ENCODE peak calls at places on chromosome 20, in seven cellular contexts. One of them, this sample, is unnamed.

GRCh38 chr20:62087227-62087626 is 21.5 kb upstream of the TAF4 start:
- ATAC-seq in Panc1: peak; percentile 51
- ATAC-seq in upper lobe of left lung: no peak
- ATAC-seq in GM12878: no peak
- ATAC-seq in HCT116: no peak
- ATAC-seq in HepG2: peak; percentile 67
- ATAC-seq in K562: no peak
- ATAC-seq in this sample: no peak

GRCh38 chr20:13913517-13913916 is 76.9 kb downstream of the SEL1L2 start:
- ATAC-seq in Panc1: no peak
- ATAC-seq in upper lobe of left lung: no peak
- ATAC-seq in GM12878: no peak
- ATAC-seq in HCT116: no peak
- ATAC-seq in HepG2: no peak
- ATAC-seq in K562: no peak
- ATAC-seq in this sample: no peak

GRCh38 chr20:56860413-56860812 is 231.3 kb downstream of the TFAP2C start:
- ATAC-seq in Panc1: no peak
- ATAC-seq in upper lobe of left lung: no peak
- ATAC-seq in GM12878: no peak
- ATAC-seq in HCT116: no peak
- ATAC-seq in HepG2: no peak
- ATAC-seq in K562: no peak
- ATAC-seq in this sample: peak; percentile 58

GRCh38 chr20:20012517-20012916 is 4.6 kb upstream of the NAA20 start:
- ATAC-seq in Panc1: no peak
- ATAC-seq in upper lobe of left lung: no peak
- ATAC-seq in GM12878: no peak
- ATAC-seq in HCT116: no peak
- ATAC-seq in HepG2: no peak
- ATAC-seq in K562: no peak
- ATAC-seq in this sample: no peak

GRCh38 chr20:36461600-36462439 is 79.5 kb upstream of the MYL9 start:
- ATAC-seq in Panc1: peak; percentile 70
- ATAC-seq in upper lobe of left lung: peak; percentile 31
- ATAC-seq in GM12878: peak; percentile 12
- ATAC-seq in HCT116: peak; percentile 52
- ATAC-seq in HepG2: peak; percentile 13
- ATAC-seq in K562: peak; percentile 28
- ATAC-seq in this sample: peak; percentile 54

GRCh38 chr20:54058420-54059139 is 11.8 kb downstream of the BCAS1 start:
- ATAC-seq in Panc1: no peak
- ATAC-seq in upper lobe of left lung: no peak
- ATAC-seq in GM12878: peak; percentile 40
- ATAC-seq in HCT116: no peak
- ATAC-seq in HepG2: no peak
- ATAC-seq in K562: peak; percentile 59
- ATAC-seq in this sample: no peak

GRCh38 chr20:32661820-32662528 is 11.8 kb downstream of the C20orf203 start:
- ATAC-seq in Panc1: no peak
- ATAC-seq in upper lobe of left lung: no peak
- ATAC-seq in GM12878: no peak
- ATAC-seq in HCT116: no peak
- ATAC-seq in HepG2: no peak
- ATAC-seq in K562: no peak
- ATAC-seq in this sample: no peak

GRCh38 chr20:56793916-56794315 is 164.8 kb downstream of the TFAP2C start:
- ATAC-seq in Panc1: no peak
- ATAC-seq in upper lobe of left lung: no peak
- ATAC-seq in GM12878: no peak
- ATAC-seq in HCT116: no peak
- ATAC-seq in HepG2: no peak
- ATAC-seq in K562: no peak
- ATAC-seq in this sample: no peak

GRCh38 chr20:38997622-38998021 is 35.5 kb downstream of the DHX35 start:
- ATAC-seq in Panc1: no peak
- ATAC-seq in upper lobe of left lung: no peak
- ATAC-seq in GM12878: peak; percentile 99
- ATAC-seq in HCT116: no peak
- ATAC-seq in HepG2: no peak
- ATAC-seq in K562: peak; percentile 96
- ATAC-seq in this sample: no peak

GRCh38 chr20:58667975-58668374 is 16.9 kb downstream of the STX16 start:
- ATAC-seq in Panc1: no peak
- ATAC-seq in upper lobe of left lung: no peak
- ATAC-seq in GM12878: no peak
- ATAC-seq in HCT116: no peak
- ATAC-seq in HepG2: no peak
- ATAC-seq in K562: no peak
- ATAC-seq in this sample: no peak

GRCh38 chr20:7347409-7347808 is 579.9 kb downstream of the BMP2 start:
- ATAC-seq in Panc1: no peak
- ATAC-seq in upper lobe of left lung: no peak
- ATAC-seq in GM12878: no peak
- ATAC-seq in HCT116: no peak
- ATAC-seq in HepG2: no peak
- ATAC-seq in K562: no peak
- ATAC-seq in this sample: no peak
- TF ChIP-seq POLR2AphosphoS5 in Panc1: no peak
- TF ChIP-seq POLR2AphosphoS5 in upper lobe of left lung: no peak
- TF ChIP-seq POLR2AphosphoS5 in GM12878: no peak
- TF ChIP-seq POLR2AphosphoS5 in HCT116: no peak
- TF ChIP-seq POLR2AphosphoS5 in HepG2: no peak
- TF ChIP-seq POLR2AphosphoS5 in K562: no peak
- TF ChIP-seq POLR2AphosphoS5 in this sample: no peak

GRCh38 chr20:8334641-8335040 is 202.6 kb downstream of the PLCB1 start:
- ATAC-seq in Panc1: no peak
- ATAC-seq in upper lobe of left lung: no peak
- ATAC-seq in GM12878: no peak
- ATAC-seq in HCT116: no peak
- ATAC-seq in HepG2: no peak
- ATAC-seq in K562: no peak
- ATAC-seq in this sample: no peak
- H3K27ac ChIP-seq in Panc1: no peak overlapping the region
- H3K27ac ChIP-seq in upper lobe of left lung: no peak overlapping the region
- H3K27ac ChIP-seq in GM12878: no peak overlapping the region
- H3K27ac ChIP-seq in HCT116: no peak overlapping the region
- H3K27ac ChIP-seq in HepG2: no peak overlapping the region
- H3K27ac ChIP-seq in K562: no peak overlapping the region
- H3K27ac ChIP-seq in this sample: no peak overlapping the region

GRCh38 chr20:51195419-51195901 is 172.6 kb upstream of the KCNG1 start:
- ATAC-seq in Panc1: no peak
- ATAC-seq in upper lobe of left lung: no peak
- ATAC-seq in GM12878: no peak
- ATAC-seq in HCT116: peak; percentile 68
- ATAC-seq in HepG2: no peak
- ATAC-seq in K562: peak; percentile 83
- ATAC-seq in this sample: no peak
- H3K9me3 ChIP-seq in Panc1: no peaks in the 10 kb centered on the region
- H3K9me3 ChIP-seq in upper lobe of left lung: no peaks in the 10 kb centered on the region
- H3K9me3 ChIP-seq in GM12878: no peaks in the 10 kb centered on the region
- H3K9me3 ChIP-seq in HCT116: no peaks in the 10 kb centered on the region
- H3K9me3 ChIP-seq in HepG2: no peaks in the 10 kb centered on the region
- H3K9me3 ChIP-seq in K562: no peaks in the 10 kb centered on the region
- H3K9me3 ChIP-seq in this sample: no peaks in the 10 kb centered on the region

DNA sequence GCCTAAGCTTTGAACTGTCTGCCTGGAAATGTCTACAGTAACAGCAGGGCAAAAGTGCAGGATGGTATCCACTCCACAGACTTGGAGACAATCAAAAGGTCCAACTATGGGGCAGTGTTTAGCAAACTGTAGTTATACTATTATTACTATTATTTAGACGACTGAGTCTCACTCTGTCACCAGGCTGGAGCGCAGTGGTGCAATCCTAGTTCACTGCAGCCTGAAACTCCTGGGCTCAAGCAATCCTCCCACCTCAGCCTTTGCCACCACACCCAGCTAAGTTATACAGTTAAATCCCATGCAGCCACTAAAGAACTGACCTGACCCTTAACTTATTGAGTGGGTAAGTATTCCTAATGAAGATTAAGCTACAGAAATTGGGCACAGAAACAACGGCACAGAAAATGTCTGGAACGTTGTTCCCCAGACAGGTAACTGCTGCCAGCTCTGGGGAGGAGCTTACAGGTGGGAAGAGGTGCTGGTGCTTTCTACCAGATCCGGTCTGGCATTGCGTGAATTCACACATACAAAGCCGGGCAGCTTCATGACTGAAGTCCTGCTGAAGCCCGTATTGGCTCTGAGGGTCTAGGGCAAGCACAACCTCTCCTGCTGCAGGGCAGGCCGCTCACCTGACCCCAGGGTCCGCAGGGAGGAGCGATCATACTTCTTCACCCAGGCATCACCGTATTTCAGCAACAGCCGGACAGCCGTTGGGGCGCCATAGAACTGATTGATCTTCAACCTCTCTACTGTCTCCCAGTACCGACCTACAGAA is 27.0 kb upstream of the APMAP start:
- ATAC-seq in Panc1: no peak
- ATAC-seq in upper lobe of left lung: no peak
- ATAC-seq in GM12878: no peak
- ATAC-seq in HCT116: no peak
- ATAC-seq in HepG2: peak; percentile 13
- ATAC-seq in K562: no peak
- ATAC-seq in this sample: no peak
- TF ChIP-seq POLR2AphosphoS5 in Panc1: no peak
- TF ChIP-seq POLR2AphosphoS5 in upper lobe of left lung: no peak
- TF ChIP-seq POLR2AphosphoS5 in GM12878: no peak
- TF ChIP-seq POLR2AphosphoS5 in HCT116: no peak
- TF ChIP-seq POLR2AphosphoS5 in HepG2: no peak
- TF ChIP-seq POLR2AphosphoS5 in K562: no peak
- TF ChIP-seq POLR2AphosphoS5 in this sample: no peak

GRCh38 chr20:51955756-51956155 is 153.4 kb upstream of the SALL4 start:
- ATAC-seq in Panc1: no peak
- ATAC-seq in upper lobe of left lung: no peak
- ATAC-seq in GM12878: no peak
- ATAC-seq in HCT116: no peak
- ATAC-seq in HepG2: no peak
- ATAC-seq in K562: no peak
- ATAC-seq in this sample: no peak

GRCh38 chr20:51960004-51960403 is 157.7 kb upstream of the SALL4 start:
- ATAC-seq in Panc1: no peak
- ATAC-seq in upper lobe of left lung: no peak
- ATAC-seq in GM12878: no peak
- ATAC-seq in HCT116: no peak
- ATAC-seq in HepG2: no peak
- ATAC-seq in K562: no peak
- ATAC-seq in this sample: no peak

GRCh38 chr20:51958636-51959542 is 156.6 kb upstream of the SALL4 start:
- ATAC-seq in Panc1: no peak
- ATAC-seq in upper lobe of left lung: no peak
- ATAC-seq in GM12878: no peak
- ATAC-seq in HCT116: no peak
- ATAC-seq in HepG2: no peak
- ATAC-seq in K562: no peak
- ATAC-seq in this sample: no peak

GRCh38 chr20:51961964-51962761 is 159.8 kb upstream of the SALL4 start:
- ATAC-seq in Panc1: no peak
- ATAC-seq in upper lobe of left lung: no peak
- ATAC-seq in GM12878: no peak
- ATAC-seq in HCT116: no peak
- ATAC-seq in HepG2: no peak
- ATAC-seq in K562: no peak
- ATAC-seq in this sample: no peak

DNA sequence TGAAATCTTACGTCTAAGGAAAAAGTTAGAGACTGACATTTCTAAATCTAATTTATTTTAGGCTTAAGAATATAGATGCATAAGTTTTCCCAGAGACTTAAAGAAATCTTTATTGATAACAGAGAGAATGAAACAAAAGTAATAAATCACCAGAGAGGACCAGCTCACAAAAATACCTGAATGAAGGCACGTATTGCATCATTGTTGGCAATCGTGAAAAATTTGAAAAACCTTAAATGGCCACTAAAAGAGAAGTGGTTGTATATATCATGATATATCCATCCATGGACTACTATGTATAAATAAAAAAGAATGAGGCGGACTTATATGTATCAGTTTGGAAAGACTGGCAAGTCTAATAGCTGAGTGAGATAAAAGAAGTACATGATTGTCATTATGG is 155.8 kb upstream of the SALL4 start:
- ATAC-seq in Panc1: no peak
- ATAC-seq in upper lobe of left lung: no peak
- ATAC-seq in GM12878: no peak
- ATAC-seq in HCT116: no peak
- ATAC-seq in HepG2: no peak
- ATAC-seq in K562: no peak
- ATAC-seq in this sample: no peak
- H3K27ac ChIP-seq in Panc1: peak overlapping the region; percentile 29
- H3K27ac ChIP-seq in upper lobe of left lung: no peak overlapping the region
- H3K27ac ChIP-seq in GM12878: no peak overlapping the region
- H3K27ac ChIP-seq in HCT116: no peak overlapping the region
- H3K27ac ChIP-seq in HepG2: no peak overlapping the region
- H3K27ac ChIP-seq in K562: no peak overlapping the region
- H3K27ac ChIP-seq in this sample: no peak overlapping the region

DNA sequence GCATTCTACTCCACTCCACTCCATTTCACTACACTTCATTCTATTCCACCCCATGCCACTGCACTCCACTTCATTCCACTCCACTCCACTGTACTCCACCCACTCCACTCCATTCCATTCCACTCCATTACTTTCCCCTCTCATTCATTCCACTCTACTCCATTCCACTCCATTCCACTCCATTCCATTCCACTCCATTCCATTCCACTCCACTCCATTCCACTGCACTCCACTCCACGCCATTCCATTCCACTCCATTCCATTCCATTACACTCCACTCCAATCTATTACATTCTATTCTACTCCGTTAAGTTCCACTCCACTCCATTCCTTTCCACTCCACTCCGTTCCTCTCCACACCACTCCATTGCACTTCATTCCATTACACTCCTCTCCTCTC is 25.0 kb upstream of the DEFB125 start:
- ATAC-seq in Panc1: no peak
- ATAC-seq in upper lobe of left lung: peak; percentile 16
- ATAC-seq in GM12878: no peak
- ATAC-seq in HCT116: no peak
- ATAC-seq in HepG2: no peak
- ATAC-seq in K562: no peak
- ATAC-seq in this sample: no peak
- H3K9me3 ChIP-seq in Panc1: no peaks in the 10 kb centered on the region
- H3K9me3 ChIP-seq in upper lobe of left lung: peaks cover 11% of the 10 kb centered on the region
- H3K9me3 ChIP-seq in GM12878: no peaks in the 10 kb centered on the region
- H3K9me3 ChIP-seq in HCT116: peaks cover 20% of the 10 kb centered on the region
- H3K9me3 ChIP-seq in HepG2: peaks cover 68% of the 10 kb centered on the region
- H3K9me3 ChIP-seq in K562: no peaks in the 10 kb centered on the region
- H3K9me3 ChIP-seq in this sample: no peaks in the 10 kb centered on the region

GRCh38 chr20:46584508-46584907 is 34.1 kb upstream of the OCSTAMP start:
- ATAC-seq in Panc1: no peak
- ATAC-seq in upper lobe of left lung: no peak
- ATAC-seq in GM12878: no peak
- ATAC-seq in HCT116: no peak
- ATAC-seq in HepG2: peak; percentile 33
- ATAC-seq in K562: no peak
- ATAC-seq in this sample: no peak
- TF ChIP-seq POLR2AphosphoS5 in Panc1: no peak
- TF ChIP-seq POLR2AphosphoS5 in upper lobe of left lung: no peak
- TF ChIP-seq POLR2AphosphoS5 in GM12878: no peak
- TF ChIP-seq POLR2AphosphoS5 in HCT116: no peak
- TF ChIP-seq POLR2AphosphoS5 in HepG2: no peak
- TF ChIP-seq POLR2AphosphoS5 in K562: no peak
- TF ChIP-seq POLR2AphosphoS5 in this sample: no peak

GRCh38 chr20:46689754-46690085 is 476 bp upstream of the TP53RK start:
- ATAC-seq in Panc1: no peak
- ATAC-seq in upper lobe of left lung: no peak
- ATAC-seq in GM12878: no peak
- ATAC-seq in HCT116: no peak
- ATAC-seq in HepG2: peak; percentile 62
- ATAC-seq in K562: no peak
- ATAC-seq in this sample: no peak
- H3K27ac ChIP-seq in Panc1: peak overlapping the region; percentile 94
- H3K27ac ChIP-seq in upper lobe of left lung: peak overlapping the region; percentile 94
- H3K27ac ChIP-seq in GM12878: peak overlapping the region; percentile 60
- H3K27ac ChIP-seq in HCT116: peak overlapping the region; percentile 96
- H3K27ac ChIP-seq in HepG2: peak overlapping the region; percentile 72
- H3K27ac ChIP-seq in K562: peak overlapping the region; percentile 91
- H3K27ac ChIP-seq in this sample: peak overlapping the region; percentile 97